ENCODE peak calls at places on chromosome 10, in four cellular contexts. T is posterior cingulate gyrus, I is KG1, C is SW480. A is an unnamed sample.

GRCh38 chr10:84076540-84077195 is 62.6 kb upstream of the GHITM start:
- DNase-seq in C (peak; percentile 21), I (no peak), T (no peak), A (no peak)

GRCh38 chr10:44939691-44940401 is 19.8 kb upstream of the RASSF4 start:
- DNase-seq in T (no peak), I (peak; percentile 24), C (no peak), A (no peak)

GRCh38 chr10:102467971-102468438 is 16.7 kb upstream of the C10orf95 start:
- DNase-seq in C (no peak), I (no peak), T (no peak), A (no peak)

GRCh38 chr10:119483001-119483400 is 59.5 kb downstream of the RGS10 start:
- DNase-seq in T (no peak), C (no peak), I (no peak), A (no peak)

GRCh38 chr10:60237977-60238376 is 151.7 kb downstream of the ANK3 start:
- DNase-seq in C (no peak), I (no peak), T (no peak), A (no peak)

GRCh38 chr10:22086730-22087364 is 83.3 kb upstream of the DNAJC1 start:
- DNase-seq in T (peak; percentile 24), C (no peak), I (no peak), A (peak; percentile 23)

GRCh38 chr10:22690614-22691431 is 23.6 kb downstream of the PIP4K2A start:
- DNase-seq in T (no peak), C (no peak), I (no peak), A (no peak)

GRCh38 chr10:93030409-93030808 is 30.2 kb upstream of the CYP26C1 start:
- DNase-seq in I (no peak), C (no peak), T (no peak), A (no peak)

GRCh38 chr10:131580076-131580652 is 268.6 kb upstream of the TCERG1L start:
- DNase-seq in T (no peak), C (no peak), I (no peak), A (no peak)

GRCh38 chr10:113304726-113305125 is 248.1 kb upstream of the HABP2 start:
- DNase-seq in C (no peak), T (no peak), I (no peak), A (no peak)

GRCh38 chr10:97684866-97685394 is 2.1 kb downstream of the AVPI1 start:
- DNase-seq in T (no peak), C (no peak), I (no peak), A (no peak)

GRCh38 chr10:102837230-102837721 is at the start of gene CYP17A1:
- DNase-seq in T (no peak), C (no peak), I (no peak), A (no peak)

GRCh38 chr10:98534046-98534445 is 87.3 kb upstream of the HPS1 start:
- DNase-seq in T (no peak), C (no peak), I (no peak), A (no peak)

A was measured in nucleus accumbens.